ENCODE peak calls at places on chromosomes 6 and 20, in six cellular contexts. One of them, this sample, is unnamed.

GRCh38 chr6:4114123-4114522 is 21.3 kb downstream of the ECI2 start:
- DNase-seq in endothelial cell of umbilical vein: no peak
- DNase-seq in breast epithelium: no peak
- DNase-seq in A549: no peak
- DNase-seq in HepG2: no peak
- DNase-seq in heart left ventricle: no peak
- DNase-seq in this sample: no peak

GRCh38 chr6:96675617-96676016 is 112.7 kb downstream of the FHL5 start:
- DNase-seq in endothelial cell of umbilical vein: no peak
- DNase-seq in breast epithelium: no peak
- DNase-seq in A549: no peak
- DNase-seq in HepG2: no peak
- DNase-seq in heart left ventricle: no peak
- DNase-seq in this sample: no peak

GRCh38 chr20:57148266-57148665 is 118.2 kb downstream of the BMP7 start:
- DNase-seq in endothelial cell of umbilical vein: no peak
- DNase-seq in breast epithelium: no peak
- DNase-seq in A549: no peak
- DNase-seq in HepG2: no peak
- DNase-seq in heart left ventricle: no peak
- DNase-seq in this sample: no peak

GRCh38 chr6:131597448-131597847 is 24.4 kb downstream of the ARG1 start:
- DNase-seq in endothelial cell of umbilical vein: no peak
- DNase-seq in breast epithelium: no peak
- DNase-seq in A549: no peak
- DNase-seq in HepG2: peak; percentile 30
- DNase-seq in heart left ventricle: no peak
- DNase-seq in this sample: no peak

GRCh38 chr6:113655761-113656160 is 201.4 kb upstream of the MARCKS start:
- DNase-seq in endothelial cell of umbilical vein: no peak
- DNase-seq in breast epithelium: no peak
- DNase-seq in A549: no peak
- DNase-seq in HepG2: no peak
- DNase-seq in heart left ventricle: no peak
- DNase-seq in this sample: no peak

GRCh38 chr20:22684072-22684762 is 99.8 kb upstream of the FOXA2 start:
- DNase-seq in endothelial cell of umbilical vein: peak; percentile 76
- DNase-seq in breast epithelium: no peak
- DNase-seq in A549: peak; percentile 85
- DNase-seq in HepG2: peak; percentile 84
- DNase-seq in heart left ventricle: peak; percentile 66
- DNase-seq in this sample: no peak

GRCh38 chr20:57470212-57470522 is 54.8 kb downstream of the CTCFL start:
- DNase-seq in endothelial cell of umbilical vein: no peak
- DNase-seq in breast epithelium: no peak
- DNase-seq in A549: no peak
- DNase-seq in HepG2: no peak
- DNase-seq in heart left ventricle: no peak
- DNase-seq in this sample: peak; percentile 56

GRCh38 chr6:82246802-82247633 is 526 bp downstream of the IBTK start:
- DNase-seq in endothelial cell of umbilical vein: peak; percentile 73
- DNase-seq in breast epithelium: peak; percentile 60
- DNase-seq in A549: peak; percentile 74
- DNase-seq in HepG2: peak; percentile 83
- DNase-seq in heart left ventricle: peak; percentile 65
- DNase-seq in this sample: peak; percentile 70

GRCh38 chr20:48784273-48784641 is 43.5 kb downstream of the PREX1 start:
- DNase-seq in endothelial cell of umbilical vein: no peak
- DNase-seq in breast epithelium: no peak
- DNase-seq in A549: no peak
- DNase-seq in HepG2: no peak
- DNase-seq in heart left ventricle: no peak
- DNase-seq in this sample: no peak

GRCh38 chr20:31560900-31561598 is 44.0 kb upstream of the ID1 start:
- DNase-seq in endothelial cell of umbilical vein: peak; percentile 92
- DNase-seq in breast epithelium: no peak
- DNase-seq in A549: peak; percentile 94
- DNase-seq in HepG2: no peak
- DNase-seq in heart left ventricle: no peak
- DNase-seq in this sample: no peak

DNA sequence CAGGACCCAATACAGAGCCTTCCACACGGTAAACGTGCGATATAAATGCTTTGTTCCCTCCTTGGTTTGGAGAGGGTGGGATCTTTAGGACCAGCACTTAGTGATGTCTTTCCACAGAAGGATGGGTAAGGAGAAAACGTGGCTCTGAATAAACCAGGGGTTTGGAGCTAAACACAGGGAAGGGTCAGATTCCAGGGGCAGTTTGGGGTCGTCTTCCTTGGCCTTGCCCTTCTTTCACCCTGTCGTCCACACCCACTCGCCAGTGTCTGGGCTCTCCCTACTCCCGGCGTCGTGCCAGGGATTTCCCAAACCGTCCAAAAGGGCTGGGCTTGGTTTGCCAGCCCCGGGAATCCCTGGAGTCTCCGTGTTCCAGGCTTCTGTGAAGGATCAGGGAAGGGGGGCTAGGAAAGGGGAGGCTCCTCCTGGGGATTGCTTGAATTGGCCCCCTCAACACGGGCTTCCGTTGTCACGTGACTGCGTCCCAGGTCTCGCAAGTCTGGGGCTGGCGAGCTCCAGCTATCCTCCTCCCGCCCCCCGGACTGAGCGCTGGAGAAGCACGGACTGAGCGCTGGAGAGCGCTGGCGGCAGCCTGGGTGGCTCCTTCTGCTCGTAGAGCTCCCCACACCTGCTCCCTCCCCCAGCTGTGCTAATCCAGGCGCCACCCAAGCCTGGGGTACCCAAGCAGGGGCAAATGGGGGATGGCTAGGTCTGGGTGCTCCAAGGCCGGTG is 9.5 kb upstream of the ARMC12 start:
- DNase-seq in endothelial cell of umbilical vein: peak; percentile 77
- DNase-seq in breast epithelium: peak; percentile 89
- DNase-seq in A549: peak; percentile 58
- DNase-seq in HepG2: peak; percentile 65
- DNase-seq in heart left ventricle: peak; percentile 93
- DNase-seq in this sample: peak; percentile 99
- TF ChIP-seq POLR2A in endothelial cell of umbilical vein: no peak
- TF ChIP-seq POLR2A in breast epithelium: peak; percentile 52
- TF ChIP-seq POLR2A in A549: no peak
- TF ChIP-seq POLR2A in HepG2: no peak
- TF ChIP-seq POLR2A in heart left ventricle: no peak
- TF ChIP-seq POLR2A in this sample: peak; percentile 89

DNA sequence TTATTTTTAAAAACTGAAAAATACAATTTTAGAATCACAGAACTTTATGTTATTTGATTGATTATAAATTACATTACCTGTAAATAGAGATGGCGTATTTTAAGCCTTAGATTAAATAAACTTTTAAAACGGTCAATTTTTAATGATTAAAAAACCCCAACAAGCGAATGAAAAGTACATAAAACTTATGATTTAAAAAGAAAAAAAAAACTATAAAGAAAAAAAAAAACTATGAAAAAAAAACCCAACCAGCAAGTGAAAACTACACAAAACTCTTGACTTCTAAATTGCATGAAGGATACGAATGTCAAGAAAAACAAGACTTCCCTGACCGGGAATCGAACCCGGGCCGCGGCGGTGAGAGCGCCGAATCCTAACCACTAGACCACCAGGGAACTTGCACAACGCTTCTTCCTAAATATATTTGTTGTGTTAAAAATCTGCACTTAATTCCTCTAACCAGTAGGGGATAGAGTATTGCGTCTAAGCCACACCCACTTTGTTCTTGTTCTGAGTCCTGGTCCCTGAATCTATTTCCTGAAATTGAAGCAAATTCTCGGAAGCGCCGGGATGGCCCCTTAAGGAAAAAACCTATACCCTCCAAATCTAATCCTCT is 10.7 kb upstream of the NCOA7 start:
- DNase-seq in endothelial cell of umbilical vein: peak; percentile 96
- DNase-seq in breast epithelium: peak; percentile 89
- DNase-seq in A549: peak; percentile 91
- DNase-seq in HepG2: peak; percentile 96
- DNase-seq in heart left ventricle: peak; percentile 67
- DNase-seq in this sample: peak; percentile 90
- H3K27ac ChIP-seq in endothelial cell of umbilical vein: peak overlapping the region; percentile 94
- H3K27ac ChIP-seq in breast epithelium: peak overlapping the region; percentile 96
- H3K27ac ChIP-seq in A549: peak overlapping the region; percentile 91
- H3K27ac ChIP-seq in HepG2: peak overlapping the region; percentile 83
- H3K27ac ChIP-seq in heart left ventricle: peak overlapping the region; percentile 88
- H3K27ac ChIP-seq in this sample: peak overlapping the region; percentile 94

GRCh38 chr6:152982768-152983636 is at the start of gene FBXO5:
- DNase-seq in endothelial cell of umbilical vein: peak; percentile 97
- DNase-seq in breast epithelium: peak; percentile 96
- DNase-seq in A549: peak; percentile 97
- DNase-seq in HepG2: peak; percentile 96
- DNase-seq in heart left ventricle: peak; percentile 98
- DNase-seq in this sample: peak; percentile 99
- TF ChIP-seq POLR2A in endothelial cell of umbilical vein: peak; percentile 81
- TF ChIP-seq POLR2A in breast epithelium: no peak
- TF ChIP-seq POLR2A in A549: peak; percentile 40
- TF ChIP-seq POLR2A in HepG2: peak; percentile 80
- TF ChIP-seq POLR2A in heart left ventricle: peak; percentile 57
- TF ChIP-seq POLR2A in this sample: no peak

GRCh38 chr6:6892706-6893601 is 214.8 kb upstream of the RREB1 start:
- DNase-seq in endothelial cell of umbilical vein: no peak
- DNase-seq in breast epithelium: no peak
- DNase-seq in A549: no peak
- DNase-seq in HepG2: no peak
- DNase-seq in heart left ventricle: peak; percentile 74
- DNase-seq in this sample: no peak

GRCh38 chr6:6889601-6890000 is 218.2 kb upstream of the RREB1 start:
- DNase-seq in endothelial cell of umbilical vein: no peak
- DNase-seq in breast epithelium: no peak
- DNase-seq in A549: no peak
- DNase-seq in HepG2: no peak
- DNase-seq in heart left ventricle: no peak
- DNase-seq in this sample: no peak

GRCh38 chr6:6891074-6891754 is 216.5 kb upstream of the RREB1 start:
- DNase-seq in endothelial cell of umbilical vein: no peak
- DNase-seq in breast epithelium: no peak
- DNase-seq in A549: no peak
- DNase-seq in HepG2: no peak
- DNase-seq in heart left ventricle: no peak
- DNase-seq in this sample: no peak

GRCh38 chr6:6891949-6892461 is 215.8 kb upstream of the RREB1 start:
- DNase-seq in endothelial cell of umbilical vein: no peak
- DNase-seq in breast epithelium: no peak
- DNase-seq in A549: no peak
- DNase-seq in HepG2: no peak
- DNase-seq in heart left ventricle: no peak
- DNase-seq in this sample: no peak

GRCh38 chr6:6890400-6890858 is 217.3 kb upstream of the RREB1 start:
- DNase-seq in endothelial cell of umbilical vein: no peak
- DNase-seq in breast epithelium: no peak
- DNase-seq in A549: no peak
- DNase-seq in HepG2: no peak
- DNase-seq in heart left ventricle: peak; percentile 63
- DNase-seq in this sample: no peak
- H3K27ac ChIP-seq in endothelial cell of umbilical vein: no peak overlapping the region
- H3K27ac ChIP-seq in breast epithelium: no peak overlapping the region
- H3K27ac ChIP-seq in A549: no peak overlapping the region
- H3K27ac ChIP-seq in HepG2: no peak overlapping the region
- H3K27ac ChIP-seq in heart left ventricle: no peak overlapping the region
- H3K27ac ChIP-seq in this sample: no peak overlapping the region

GRCh38 chr20:62236200-62236599 is 2.1 kb upstream of the OSBPL2 start:
- DNase-seq in endothelial cell of umbilical vein: no peak
- DNase-seq in breast epithelium: no peak
- DNase-seq in A549: no peak
- DNase-seq in HepG2: no peak
- DNase-seq in heart left ventricle: no peak
- DNase-seq in this sample: no peak

GRCh38 chr20:62235777-62236157 is 2.6 kb upstream of the OSBPL2 start:
- DNase-seq in endothelial cell of umbilical vein: no peak
- DNase-seq in breast epithelium: no peak
- DNase-seq in A549: no peak
- DNase-seq in HepG2: no peak
- DNase-seq in heart left ventricle: no peak
- DNase-seq in this sample: no peak

GRCh38 chr20:62234346-62234745 is 4.0 kb upstream of the OSBPL2 start:
- DNase-seq in endothelial cell of umbilical vein: no peak
- DNase-seq in breast epithelium: no peak
- DNase-seq in A549: no peak
- DNase-seq in HepG2: no peak
- DNase-seq in heart left ventricle: no peak
- DNase-seq in this sample: no peak

GRCh38 chr20:62236674-62236996 is 1.7 kb upstream of the OSBPL2 start:
- DNase-seq in endothelial cell of umbilical vein: no peak
- DNase-seq in breast epithelium: no peak
- DNase-seq in A549: no peak
- DNase-seq in HepG2: peak; percentile 58
- DNase-seq in heart left ventricle: no peak
- DNase-seq in this sample: no peak

DNA sequence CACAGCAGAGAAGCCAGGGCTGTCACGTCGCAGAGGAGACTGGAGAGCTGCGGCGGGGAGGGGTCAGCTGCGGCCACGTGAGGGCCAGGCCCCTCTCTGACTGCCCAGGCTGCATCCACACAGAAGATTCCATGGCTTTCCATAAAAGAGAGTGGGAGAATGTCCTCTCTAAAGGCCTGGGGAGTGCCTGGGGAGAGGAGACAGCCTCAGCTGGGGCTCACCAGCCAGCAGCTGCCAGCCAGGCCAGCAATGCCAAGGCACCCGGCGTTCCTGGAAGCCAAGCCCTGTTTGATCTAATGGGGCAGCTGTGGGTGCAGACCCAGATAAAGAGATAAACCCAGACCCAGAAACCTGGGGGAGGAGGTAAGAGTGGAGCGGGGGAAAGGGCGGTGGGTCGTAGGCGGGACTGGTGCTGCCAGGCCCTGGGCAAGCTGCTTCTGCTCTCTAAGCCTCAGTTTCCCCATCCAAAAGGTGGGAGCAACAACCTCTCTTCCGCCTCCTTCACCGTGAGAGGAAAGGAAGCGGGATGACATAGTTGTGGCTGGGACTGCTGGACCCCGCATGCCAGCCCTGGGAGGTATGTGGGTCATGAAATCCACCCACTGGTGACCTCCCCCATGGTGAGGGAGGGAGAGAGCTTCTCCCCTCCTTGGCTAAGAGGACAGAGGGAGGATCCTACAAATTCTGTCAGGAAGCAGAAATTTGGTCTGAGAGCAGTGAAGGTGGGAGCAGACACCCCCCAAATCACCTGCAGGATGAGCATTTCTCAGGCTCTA is 3.1 kb upstream of the OSBPL2 start:
- DNase-seq in endothelial cell of umbilical vein: no peak
- DNase-seq in breast epithelium: no peak
- DNase-seq in A549: no peak
- DNase-seq in HepG2: no peak
- DNase-seq in heart left ventricle: no peak
- DNase-seq in this sample: no peak
- TF ChIP-seq POLR2A in endothelial cell of umbilical vein: no peak
- TF ChIP-seq POLR2A in breast epithelium: no peak
- TF ChIP-seq POLR2A in A549: no peak
- TF ChIP-seq POLR2A in HepG2: no peak
- TF ChIP-seq POLR2A in heart left ventricle: no peak
- TF ChIP-seq POLR2A in this sample: no peak

GRCh38 chr20:53658327-53658726 is 64.7 kb upstream of the ZNF217 start:
- DNase-seq in endothelial cell of umbilical vein: no peak
- DNase-seq in breast epithelium: no peak
- DNase-seq in A549: no peak
- DNase-seq in HepG2: no peak
- DNase-seq in heart left ventricle: no peak
- DNase-seq in this sample: no peak
- H3K27ac ChIP-seq in endothelial cell of umbilical vein: no peak overlapping the region
- H3K27ac ChIP-seq in breast epithelium: peak overlapping the region; percentile 60
- H3K27ac ChIP-seq in A549: no peak overlapping the region
- H3K27ac ChIP-seq in HepG2: no peak overlapping the region
- H3K27ac ChIP-seq in heart left ventricle: no peak overlapping the region
- H3K27ac ChIP-seq in this sample: no peak overlapping the region

This sample was measured in sigmoid colon.